ENCODE peak calls at places on chromosomes 11 and 22, in seven cellular contexts. F, P, E, N, K, M and V are unnamed samples.

GRCh38 chr11:116857316-116857715 is 19.9 kb upstream of the APOA1 start:
- DNase-seq in F (no peak), P (no peak), E (no peak), N (no peak), K (no peak), M (no peak), V (no peak)

GRCh38 chr11:36075053-36075452 is 131.2 kb downstream of the LDLRAD3 start:
- DNase-seq in F (no peak), P (no peak), E (no peak), N (no peak), K (no peak), M (no peak), V (no peak)

GRCh38 chr11:36073411-36074203 is 129.7 kb downstream of the LDLRAD3 start:
- DNase-seq in F (peak), P (no peak), E (no peak), N (peak), K (peak), M (peak), V (no peak)

GRCh38 chr11:1027483-1028290 is 8.8 kb downstream of the MUC6 start:
- DNase-seq in F (no peak), P (no peak), E (no peak), N (no peak), K (no peak), M (no peak), V (no peak)

GRCh38 chr22:38271927-38272372 is 860 bp downstream of the TMEM184B start:
- DNase-seq in F (peak), P (no peak), E (no peak), N (no peak), K (no peak), M (no peak), V (peak)

GRCh38 chr11:72864692-72865655 is 50.8 kb downstream of the ATG16L2 start:
- DNase-seq in F (no peak), P (no peak), E (no peak), N (peak), K (no peak), M (no peak), V (no peak)

GRCh38 chr11:76707293-76707825 is 36.8 kb upstream of the LRRC32 start:
- DNase-seq in F (no peak), P (no peak), E (no peak), N (no peak), K (no peak), M (no peak), V (no peak)

GRCh38 chr11:32109138-32109537 is 18.3 kb downstream of the RCN1 start:
- DNase-seq in F (no peak), P (no peak), E (no peak), N (no peak), K (no peak), M (no peak), V (no peak)

GRCh38 chr11:29131055-29131454 is 885.8 kb downstream of the KCNA4 start:
- DNase-seq in F (no peak), P (no peak), E (no peak), N (no peak), K (no peak), M (no peak), V (no peak)

GRCh38 chr11:105988197-105988596 is 33.8 kb downstream of the MSANTD4 start:
- DNase-seq in F (no peak), P (no peak), E (no peak), N (no peak), K (no peak), M (no peak), V (no peak)

GRCh38 chr11:12695221-12695794 is 21.1 kb downstream of the TEAD1 start:
- DNase-seq in F (no peak), P (no peak), E (no peak), N (no peak), K (no peak), M (no peak), V (no peak)

GRCh38 chr11:73237471-73238290 is 19.6 kb downstream of the P2RY2 start:
- DNase-seq in F (no peak), P (no peak), E (peak), N (no peak), K (no peak), M (no peak), V (no peak)

GRCh38 chr11:110349109-110349996 is 52.9 kb upstream of the RDX start:
- DNase-seq in F (no peak), P (no peak), E (no peak), N (no peak), K (no peak), M (no peak), V (no peak)

GRCh38 chr22:26486394-26486793 is 2.7 kb downstream of the SRRD start:
- DNase-seq in F (no peak), P (no peak), E (no peak), N (no peak), K (no peak), M (no peak), V (no peak)

GRCh38 chr22:39593061-39593930 is 22.7 kb downstream of the CACNA1I start:
- DNase-seq in F (no peak), P (no peak), E (no peak), N (no peak), K (no peak), M (no peak), V (no peak)

GRCh38 chr11:65558785-65559509 is 788 bp upstream of the LTBP3 start:
- DNase-seq in F (peak), P (peak), E (peak), N (peak), K (peak), M (peak), V (no peak)

GRCh38 chr11:21289686-21290085 is 620.3 kb downstream of the NELL1 start:
- DNase-seq in F (no peak), P (no peak), E (no peak), N (no peak), K (no peak), M (no peak), V (no peak)

GRCh38 chr11:73245461-73245860 is 26.7 kb upstream of the P2RY6 start:
- DNase-seq in F (no peak), P (no peak), E (no peak), N (no peak), K (no peak), M (no peak), V (peak)